ENCODE peak calls at places on chromosomes 3 and 15, in five cellular contexts. One of them, this sample, is unnamed.

GRCh38 chr3:13879102-13879945 is 547 bp downstream of the WNT7A start:
- DNase-seq in AG04449: no peak
- DNase-seq in brain microvascular endothelial cell: no peak
- DNase-seq in NB4: no peak
- DNase-seq in astrocyte of the spinal cord: no peak
- DNase-seq in this sample: no peak

GRCh38 chr15:51004103-51004536 is 90.6 kb downstream of the TNFAIP8L3 start:
- DNase-seq in AG04449: peak; percentile 12
- DNase-seq in brain microvascular endothelial cell: peak; percentile 14
- DNase-seq in NB4: peak; percentile 49
- DNase-seq in astrocyte of the spinal cord: peak; percentile 4
- DNase-seq in this sample: peak; percentile 54

GRCh38 chr15:65077981-65078352 is 1.4 kb downstream of the KBTBD13 start:
- DNase-seq in AG04449: no peak
- DNase-seq in brain microvascular endothelial cell: peak; percentile 12
- DNase-seq in NB4: peak; percentile 42
- DNase-seq in astrocyte of the spinal cord: peak; percentile 47
- DNase-seq in this sample: peak; percentile 65

GRCh38 chr3:131053021-131053420 is 26.3 kb downstream of the NEK11 start:
- DNase-seq in AG04449: no peak
- DNase-seq in brain microvascular endothelial cell: no peak
- DNase-seq in NB4: peak; percentile 4
- DNase-seq in astrocyte of the spinal cord: peak; percentile 52
- DNase-seq in this sample: peak; percentile 30

GRCh38 chr3:94331831-94332230 is 269.0 kb downstream of the NSUN3 start:
- DNase-seq in AG04449: no peak
- DNase-seq in brain microvascular endothelial cell: no peak
- DNase-seq in NB4: no peak
- DNase-seq in astrocyte of the spinal cord: no peak
- DNase-seq in this sample: no peak

GRCh38 chr15:22890296-22890695 is 51.8 kb downstream of the NIPA2 start:
- DNase-seq in AG04449: no peak
- DNase-seq in brain microvascular endothelial cell: no peak
- DNase-seq in NB4: no peak
- DNase-seq in astrocyte of the spinal cord: no peak
- DNase-seq in this sample: no peak

GRCh38 chr3:16866447-16867025 is 18.2 kb upstream of the PLCL2 start:
- DNase-seq in AG04449: no peak
- DNase-seq in brain microvascular endothelial cell: no peak
- DNase-seq in NB4: peak; percentile 68
- DNase-seq in astrocyte of the spinal cord: peak; percentile 63
- DNase-seq in this sample: peak; percentile 72

GRCh38 chr3:171306631-171307030 is 153.6 kb downstream of the TNIK start:
- DNase-seq in AG04449: peak; percentile 97
- DNase-seq in brain microvascular endothelial cell: peak; percentile 99
- DNase-seq in NB4: no peak
- DNase-seq in astrocyte of the spinal cord: peak; percentile 99
- DNase-seq in this sample: peak; percentile 98

GRCh38 chr3:58260733-58261132 is 23.1 kb downstream of the ABHD6 start:
- DNase-seq in AG04449: no peak
- DNase-seq in brain microvascular endothelial cell: peak; percentile 71
- DNase-seq in NB4: peak; percentile 18
- DNase-seq in astrocyte of the spinal cord: peak; percentile 76
- DNase-seq in this sample: peak; percentile 45

GRCh38 chr3:5891721-5892120 is 704.2 kb downstream of the EDEM1 start:
- DNase-seq in AG04449: no peak
- DNase-seq in brain microvascular endothelial cell: no peak
- DNase-seq in NB4: no peak
- DNase-seq in astrocyte of the spinal cord: peak; percentile 69
- DNase-seq in this sample: no peak

GRCh38 chr3:100834332-100834731 is 125.0 kb downstream of the TFG start:
- DNase-seq in AG04449: no peak
- DNase-seq in brain microvascular endothelial cell: no peak
- DNase-seq in NB4: no peak
- DNase-seq in astrocyte of the spinal cord: no peak
- DNase-seq in this sample: no peak

GRCh38 chr3:42601898-42602581 is 1.6 kb downstream of the NKTR start:
- DNase-seq in AG04449: no peak
- DNase-seq in brain microvascular endothelial cell: no peak
- DNase-seq in NB4: peak; percentile 30
- DNase-seq in astrocyte of the spinal cord: no peak
- DNase-seq in this sample: peak; percentile 41

GRCh38 chr15:37984368-37984767 is 49.9 kb downstream of the TMCO5A start:
- DNase-seq in AG04449: no peak
- DNase-seq in brain microvascular endothelial cell: no peak
- DNase-seq in NB4: no peak
- DNase-seq in astrocyte of the spinal cord: no peak
- DNase-seq in this sample: no peak

GRCh38 chr3:112514527-112515128 is 15.4 kb upstream of the BTLA start:
- DNase-seq in AG04449: no peak
- DNase-seq in brain microvascular endothelial cell: peak; percentile 7
- DNase-seq in NB4: no peak
- DNase-seq in astrocyte of the spinal cord: peak; percentile 14
- DNase-seq in this sample: peak; percentile 4

GRCh38 chr3:44995142-44995770 is 19.2 kb downstream of the EXOSC7 start:
- DNase-seq in AG04449: no peak
- DNase-seq in brain microvascular endothelial cell: peak; percentile 66
- DNase-seq in NB4: no peak
- DNase-seq in astrocyte of the spinal cord: peak; percentile 69
- DNase-seq in this sample: peak; percentile 90

GRCh38 chr3:165837058-165837525 is at the start of gene BCHE:
- DNase-seq in AG04449: no peak
- DNase-seq in brain microvascular endothelial cell: peak; percentile 84
- DNase-seq in NB4: no peak
- DNase-seq in astrocyte of the spinal cord: peak; percentile 84
- DNase-seq in this sample: peak; percentile 76

GRCh38 chr3:69567026-69567767 is 172.1 kb upstream of the MITF start:
- DNase-seq in AG04449: no peak
- DNase-seq in brain microvascular endothelial cell: no peak
- DNase-seq in NB4: no peak
- DNase-seq in astrocyte of the spinal cord: no peak
- DNase-seq in this sample: no peak

GRCh38 chr15:100682468-100682867 is 80.1 kb downstream of the ASB7 start:
- DNase-seq in AG04449: no peak
- DNase-seq in brain microvascular endothelial cell: no peak
- DNase-seq in NB4: peak; percentile 78
- DNase-seq in astrocyte of the spinal cord: no peak
- DNase-seq in this sample: no peak

GRCh38 chr3:47852604-47853397 is 49.9 kb downstream of the DHX30 start:
- DNase-seq in AG04449: no peak
- DNase-seq in brain microvascular endothelial cell: no peak
- DNase-seq in NB4: no peak
- DNase-seq in astrocyte of the spinal cord: no peak
- DNase-seq in this sample: no peak
- TF ChIP-seq CTCF in AG04449: no peak
- TF ChIP-seq CTCF in brain microvascular endothelial cell: no peak
- TF ChIP-seq CTCF in NB4: no peak
- TF ChIP-seq CTCF in astrocyte of the spinal cord: no peak
- TF ChIP-seq CTCF in this sample: no peak

GRCh38 chr15:71610991-71611720 is 199.2 kb upstream of the NR2E3 start:
- DNase-seq in AG04449: no peak
- DNase-seq in brain microvascular endothelial cell: no peak
- DNase-seq in NB4: peak; percentile 2
- DNase-seq in astrocyte of the spinal cord: no peak
- DNase-seq in this sample: no peak
- H3K4me3 ChIP-seq in AG04449: no peak overlapping the region
- H3K4me3 ChIP-seq in brain microvascular endothelial cell: no peak overlapping the region
- H3K4me3 ChIP-seq in NB4: no peak overlapping the region
- H3K4me3 ChIP-seq in astrocyte of the spinal cord: no peak overlapping the region
- H3K4me3 ChIP-seq in this sample: no peak overlapping the region

GRCh38 chr3:11643212-11644087 is at the start of gene VGLL4:
- DNase-seq in AG04449: peak; percentile 68
- DNase-seq in brain microvascular endothelial cell: peak; percentile 85
- DNase-seq in NB4: peak; percentile 97
- DNase-seq in astrocyte of the spinal cord: peak; percentile 95
- DNase-seq in this sample: peak; percentile 85
- TF ChIP-seq CTCF in AG04449: peak; percentile 9
- TF ChIP-seq CTCF in brain microvascular endothelial cell: peak; percentile 38
- TF ChIP-seq CTCF in NB4: peak; percentile 2
- TF ChIP-seq CTCF in astrocyte of the spinal cord: peak; percentile 15
- TF ChIP-seq CTCF in this sample: peak; percentile 3

GRCh38 chr3:30980993-30981392 is 86.5 kb upstream of the GADL1 start:
- DNase-seq in AG04449: no peak
- DNase-seq in brain microvascular endothelial cell: no peak
- DNase-seq in NB4: no peak
- DNase-seq in astrocyte of the spinal cord: no peak
- DNase-seq in this sample: no peak
- H3K4me3 ChIP-seq in AG04449: no peak overlapping the region
- H3K4me3 ChIP-seq in brain microvascular endothelial cell: no peak overlapping the region
- H3K4me3 ChIP-seq in NB4: no peak overlapping the region
- H3K4me3 ChIP-seq in astrocyte of the spinal cord: no peak overlapping the region
- H3K4me3 ChIP-seq in this sample: no peak overlapping the region

GRCh38 chr3:60757724-60758123 is 493.5 kb downstream of the FHIT start:
- DNase-seq in AG04449: no peak
- DNase-seq in brain microvascular endothelial cell: no peak
- DNase-seq in NB4: no peak
- DNase-seq in astrocyte of the spinal cord: no peak
- DNase-seq in this sample: no peak

GRCh38 chr3:60754617-60755016 is 496.6 kb downstream of the FHIT start:
- DNase-seq in AG04449: no peak
- DNase-seq in brain microvascular endothelial cell: no peak
- DNase-seq in NB4: no peak
- DNase-seq in astrocyte of the spinal cord: no peak
- DNase-seq in this sample: peak; percentile 21

GRCh38 chr3:60756636-60757035 is 494.6 kb downstream of the FHIT start:
- DNase-seq in AG04449: no peak
- DNase-seq in brain microvascular endothelial cell: no peak
- DNase-seq in NB4: no peak
- DNase-seq in astrocyte of the spinal cord: peak; percentile 47
- DNase-seq in this sample: no peak

GRCh38 chr3:60755094-60755493 is 496.2 kb downstream of the FHIT start:
- DNase-seq in AG04449: no peak
- DNase-seq in brain microvascular endothelial cell: no peak
- DNase-seq in NB4: peak; percentile 40
- DNase-seq in astrocyte of the spinal cord: no peak
- DNase-seq in this sample: no peak

DNA sequence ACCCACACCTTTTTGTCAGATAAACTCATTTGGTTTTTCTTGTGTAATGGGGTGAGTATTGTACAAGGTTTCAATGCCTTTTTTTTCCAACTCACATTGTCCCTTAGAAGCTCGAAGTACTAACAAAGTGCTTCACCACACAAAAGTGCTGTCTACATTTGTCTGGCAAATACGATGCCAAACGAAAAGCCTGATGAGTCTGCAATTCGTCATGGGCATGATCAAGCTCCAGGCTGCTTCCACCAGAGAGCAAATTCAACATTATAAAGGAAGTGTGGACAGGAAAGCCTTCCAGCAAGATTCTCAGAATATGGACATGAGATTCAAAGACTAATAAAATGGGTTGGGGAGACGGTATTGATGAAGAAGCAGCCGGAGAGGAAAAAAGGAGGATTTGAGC is 495.0 kb downstream of the FHIT start:
- DNase-seq in AG04449: no peak
- DNase-seq in brain microvascular endothelial cell: no peak
- DNase-seq in NB4: no peak
- DNase-seq in astrocyte of the spinal cord: peak; percentile 57
- DNase-seq in this sample: no peak
- TF ChIP-seq CTCF in AG04449: no peak
- TF ChIP-seq CTCF in brain microvascular endothelial cell: no peak
- TF ChIP-seq CTCF in NB4: no peak
- TF ChIP-seq CTCF in astrocyte of the spinal cord: no peak
- TF ChIP-seq CTCF in this sample: no peak

DNA sequence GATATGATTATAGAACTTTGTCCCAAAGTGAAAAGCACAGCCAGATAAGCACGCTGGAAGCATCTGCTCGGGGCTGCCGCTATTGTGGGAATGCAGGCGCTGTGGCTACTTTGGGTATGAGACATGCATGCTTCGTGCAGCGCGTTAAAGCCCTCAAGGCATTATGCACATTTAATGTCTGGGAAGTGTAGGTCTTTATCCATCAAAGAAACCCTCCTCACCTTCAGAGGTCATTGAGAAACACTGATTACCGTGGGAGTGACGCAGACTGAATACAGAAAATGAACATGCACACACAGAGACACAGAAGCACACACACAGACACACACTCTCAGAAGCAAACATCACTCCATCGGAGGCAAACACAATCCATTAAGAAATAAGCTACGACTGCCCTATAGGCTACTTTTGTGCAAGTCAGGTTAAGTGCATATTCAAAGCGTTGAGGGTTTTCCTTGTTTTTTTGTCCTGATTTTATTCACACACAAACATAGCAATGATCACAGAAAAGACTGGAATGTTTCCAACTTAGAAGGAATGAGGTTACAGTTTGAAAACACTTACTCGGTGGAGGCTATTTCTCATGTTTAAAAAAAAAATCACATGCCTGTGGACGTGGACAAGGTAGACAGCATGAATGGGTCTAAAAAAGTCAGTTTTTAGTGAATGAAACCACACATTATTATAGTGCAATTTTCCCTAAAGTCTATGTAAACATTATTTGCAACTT is 68.5 kb downstream of the PLCH1 start:
- DNase-seq in AG04449: peak; percentile 14
- DNase-seq in brain microvascular endothelial cell: peak; percentile 51
- DNase-seq in NB4: no peak
- DNase-seq in astrocyte of the spinal cord: peak; percentile 62
- DNase-seq in this sample: peak; percentile 54
- H3K4me3 ChIP-seq in AG04449: no peak overlapping the region
- H3K4me3 ChIP-seq in brain microvascular endothelial cell: peak overlapping the region; percentile 21
- H3K4me3 ChIP-seq in NB4: no peak overlapping the region
- H3K4me3 ChIP-seq in astrocyte of the spinal cord: peak overlapping the region; percentile 13
- H3K4me3 ChIP-seq in this sample: peak overlapping the region; percentile 17